ENCODE peak calls at places on chromosomes 13 and 19, in seven cellular contexts. Z is fibroblast of pulmonary artery, N is HepG2, Y is colonic mucosa, X is H1, I is thoracic aorta, T is Peyer's patch. V is an unnamed sample.
A peak's percentile ranks its signal among the peaks of the same experiment; 100 is the strongest.

GRCh38 chr13:29801737-29802305 is 48.6 kb downstream of the UBL3 start:
- DNase-seq in Z (peak; percentile 18), N (no peak), Y (no peak), X (no peak), I (no peak), T (no peak), V (no peak)

GRCh38 chr19:33467851-33468250 is 53.7 kb downstream of the PEPD start:
- DNase-seq in Z (no peak), N (no peak), Y (no peak), X (no peak), I (no peak), T (peak; percentile 27), V (no peak)

GRCh38 chr13:45492538-45492937 is 27.8 kb downstream of the COG3 start:
- DNase-seq in Z (peak; percentile 59), N (no peak), Y (no peak), X (no peak), I (no peak), T (no peak), V (no peak)

GRCh38 chr13:44763604-44764311 is 187.6 kb upstream of the TSC22D1 start:
- DNase-seq in Z (no peak), N (no peak), Y (no peak), X (no peak), I (no peak), T (peak; percentile 63), V (no peak)

GRCh38 chr13:64538711-64539110 is 2691.4 kb downstream of the PCDH9 start:
- DNase-seq in Z (no peak), N (no peak), Y (no peak), X (no peak), I (no peak), T (no peak), V (no peak)

GRCh38 chr13:42808572-42808971 is 27.2 kb downstream of the FAM216B start:
- DNase-seq in Z (no peak), N (no peak), Y (no peak), X (no peak), I (no peak), T (no peak), V (no peak)

GRCh38 chr13:63449549-63449948 is 2033.9 kb upstream of the PCDH20 start:
- DNase-seq in Z (no peak), N (no peak), Y (no peak), X (no peak), I (no peak), T (no peak), V (peak; percentile 12)

GRCh38 chr19:18171605-18172327 is 1.8 kb upstream of the IFI30 start:
- DNase-seq in Z (no peak), N (no peak), Y (no peak), X (no peak), I (no peak), T (no peak), V (no peak)

GRCh38 chr13:90302113-90302512 is 1045.4 kb upstream of the MIR17HG start:
- DNase-seq in Z (peak; percentile 80), N (no peak), Y (no peak), X (no peak), I (no peak), T (no peak), V (no peak)

GRCh38 chr19:5154129-5154798 is 185.4 kb downstream of the KDM4B start:
- DNase-seq in Z (peak; percentile 16), N (peak; percentile 52), Y (peak; percentile 49), X (peak; percentile 91), I (no peak), T (peak; percentile 62), V (no peak)

GRCh38 chr19:30547192-30547591 is 175.0 kb downstream of the ZNF536 start:
- DNase-seq in Z (no peak), N (no peak), Y (no peak), X (no peak), I (no peak), T (no peak), V (peak; percentile 12)

GRCh38 chr13:74825170-74825948 is 656.6 kb downstream of the TBC1D4 start:
- DNase-seq in Z (peak; percentile 93), N (no peak), Y (no peak), X (no peak), I (no peak), T (no peak), V (peak; percentile 10)

GRCh38 chr19:10669246-10669645 is 15.1 kb downstream of the ILF3 start:
- DNase-seq in Z (no peak), N (no peak), Y (no peak), X (no peak), I (no peak), T (no peak), V (no peak)

GRCh38 chr19:39463403-39463802 is 17.2 kb upstream of the TIMM50 start:
- DNase-seq in Z (no peak), N (no peak), Y (no peak), X (no peak), I (no peak), T (no peak), V (no peak)

GRCh38 chr19:50522881-50523280 is 9.2 kb upstream of the ASPDH start:
- DNase-seq in Z (no peak), N (no peak), Y (no peak), X (no peak), I (no peak), T (no peak), V (no peak)

DNA sequence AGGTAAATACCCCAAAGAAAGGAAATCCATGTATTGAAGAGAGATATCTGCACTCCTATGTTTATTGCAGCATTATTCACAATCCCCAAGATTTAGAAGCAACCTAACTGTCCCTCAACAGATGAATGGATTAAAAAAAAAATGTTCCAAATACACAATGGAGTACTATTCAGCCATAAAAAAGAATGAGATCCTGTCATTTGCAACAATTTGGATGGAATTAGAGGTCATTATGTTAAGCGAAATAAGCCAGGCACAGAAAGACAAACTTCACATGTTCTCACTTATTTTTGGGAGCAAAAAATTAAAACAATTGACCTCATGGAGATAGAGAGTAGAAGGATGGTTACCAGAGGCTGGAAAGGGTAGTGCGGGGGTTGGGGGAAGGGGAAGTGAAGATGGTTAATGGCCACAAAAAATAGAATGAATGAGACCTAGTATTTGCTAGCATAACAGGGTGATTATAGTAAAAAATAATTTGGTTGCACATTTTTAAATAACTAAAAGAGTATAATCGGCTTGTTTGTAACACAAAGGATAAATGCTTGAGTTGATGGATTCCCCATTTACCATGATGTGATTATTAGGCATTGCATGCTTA is 9.7 kb upstream of the ZNF709 start:
- DNase-seq in Z (no peak), N (no peak), Y (no peak), X (no peak), I (no peak), T (no peak), V (no peak)
- H3K4me3 ChIP-seq in Z (no peak overlapping the region), N (peak overlapping the region; percentile 87), Y (no peak overlapping the region), X (no peak overlapping the region), I (peak overlapping the region; percentile 78), T (no peak overlapping the region), V (no peak overlapping the region)

DNA sequence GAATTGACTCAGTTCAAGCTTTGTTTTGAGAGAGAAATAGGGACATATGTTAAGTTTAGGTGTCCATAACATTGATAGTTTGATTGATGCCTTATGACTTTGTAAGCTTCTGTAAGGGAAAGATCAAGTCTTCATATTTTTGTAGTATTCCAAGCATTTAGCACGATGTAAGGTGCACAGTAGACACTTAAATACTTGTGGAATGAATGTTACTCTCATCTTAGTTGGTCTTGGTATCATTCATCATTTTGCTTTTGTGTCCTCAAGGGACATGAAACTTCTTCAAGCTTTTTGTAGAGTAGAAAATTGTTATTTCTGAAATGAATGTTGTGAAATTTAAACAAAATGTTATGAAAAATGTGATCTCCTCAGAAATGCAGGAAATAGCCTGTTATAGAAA is 10.1 kb downstream of the TDRD3 start:
- DNase-seq in Z (no peak), N (no peak), Y (no peak), X (no peak), I (no peak), T (no peak), V (no peak)
- H3K4me3 ChIP-seq in Z (no peak overlapping the region), N (no peak overlapping the region), Y (no peak overlapping the region), X (no peak overlapping the region), I (no peak overlapping the region), T (no peak overlapping the region), V (no peak overlapping the region)

GRCh38 chr19:13840751-13841338 is 36.1 kb upstream of the NANOS3 start:
- DNase-seq in Z (no peak), N (no peak), Y (no peak), X (no peak), I (no peak), T (no peak), V (no peak)

GRCh38 chr19:13838943-13839192 is 38.1 kb upstream of the NANOS3 start:
- DNase-seq in Z (no peak), N (no peak), Y (no peak), X (no peak), I (peak; percentile 65), T (no peak), V (no peak)

GRCh38 chr19:13838071-13838942 is 38.6 kb upstream of the NANOS3 start:
- DNase-seq in Z (no peak), N (no peak), Y (no peak), X (no peak), I (no peak), T (no peak), V (no peak)

GRCh38 chr19:13839938-13840750 is 36.8 kb upstream of the NANOS3 start:
- DNase-seq in Z (no peak), N (no peak), Y (peak; percentile 91), X (no peak), I (no peak), T (peak; percentile 95), V (no peak)

DNA sequence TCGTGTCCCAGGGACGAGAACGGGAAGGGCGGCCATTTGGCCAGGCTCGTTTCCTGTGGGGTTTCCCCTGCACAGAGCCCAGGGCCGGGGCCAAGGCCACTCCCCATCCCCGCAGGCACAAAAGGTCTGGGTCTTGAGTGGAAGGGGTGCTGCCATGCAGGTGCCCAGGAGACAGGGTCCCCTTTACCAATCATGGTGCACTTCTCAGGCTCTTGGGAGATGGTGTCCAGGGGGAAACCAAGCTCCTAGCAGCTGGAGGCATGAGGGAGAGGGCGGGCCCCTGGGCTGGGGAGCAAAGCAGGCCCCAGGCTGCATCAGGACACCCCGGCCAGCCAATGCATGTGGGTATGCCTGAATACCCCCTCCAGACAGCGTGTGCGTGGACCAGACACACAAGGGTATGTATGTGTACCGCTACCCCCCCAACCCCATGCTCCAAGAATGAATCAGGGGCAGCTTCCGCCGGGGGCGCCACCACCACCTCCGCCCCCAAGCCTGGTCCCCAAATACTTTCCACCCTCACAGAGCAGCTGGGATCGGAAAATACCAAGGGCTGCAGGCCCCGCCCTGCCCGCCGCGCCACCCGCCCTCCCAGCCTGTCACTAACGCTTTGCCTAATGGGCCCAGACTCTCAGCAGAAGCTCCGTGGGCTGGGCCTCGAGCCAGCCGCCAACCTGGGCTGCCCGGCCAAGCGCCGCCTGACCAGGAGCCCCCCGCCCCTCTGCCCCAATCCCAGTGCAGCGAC is 37.6 kb upstream of the NANOS3 start:
- DNase-seq in Z (peak; percentile 86), N (no peak), Y (peak; percentile 87), X (peak; percentile 69), I (no peak), T (peak; percentile 83), V (no peak)
- H3K4me3 ChIP-seq in Z (peak overlapping the region; percentile 88), N (no peak overlapping the region), Y (peak overlapping the region; percentile 88), X (no peak overlapping the region), I (peak overlapping the region; percentile 96), T (peak overlapping the region; percentile 98), V (peak overlapping the region; percentile 80)

GRCh38 chr19:7861619-7862412 is 12.4 kb downstream of the PRR36 start:
- DNase-seq in Z (no peak), N (no peak), Y (no peak), X (no peak), I (no peak), T (peak; percentile 51), V (no peak)
- H3K4me3 ChIP-seq in Z (no peak overlapping the region), N (no peak overlapping the region), Y (peak overlapping the region; percentile 17), X (peak overlapping the region; percentile 53), I (peak overlapping the region; percentile 38), T (peak overlapping the region; percentile 4), V (no peak overlapping the region)

V was measured in SK-N-MC.